ENCODE peak calls at places on chromosomes 5 and 9, in ten cellular contexts. K is coronary artery, U is NAMALWA, S is GM23338, E is IMR-90, V is ELF-1, A is right cardiac atrium, J is Peyer's patch, Y is Kasumi-1, Z is adrenal gland. D is an unnamed sample.
A peak's percentile ranks its signal among the peaks of the same experiment; 100 is the strongest.

GRCh38 chr9:137673871-137674270 is 55.1 kb downstream of the EHMT1 start:
- DNase-seq in A (no peak), J (no peak), Y (no peak), E (no peak), K (no peak), Z (no peak), U (no peak), V (peak; percentile 49), S (no peak), D (peak; percentile 65)

GRCh38 chr5:156474251-156474650 is 147.3 kb downstream of the SGCD start:
- DNase-seq in A (peak; percentile 87), K (no peak), Y (no peak), S (peak; percentile 19), V (no peak), J (no peak), E (peak; percentile 73), U (no peak), Z (no peak), D (peak; percentile 65)

GRCh38 chr9:91328186-91328585 is 33.5 kb downstream of the AUH start:
- DNase-seq in Y (no peak), E (peak; percentile 40), A (no peak), S (no peak), V (no peak), U (no peak), Z (no peak), J (no peak), K (no peak), D (no peak)

GRCh38 chr5:82334085-82334680 is 56.0 kb upstream of the RPS23 start:
- DNase-seq in V (no peak), E (no peak), J (no peak), A (no peak), Z (no peak), S (no peak), K (no peak), Y (no peak), U (no peak), D (no peak)

GRCh38 chr5:168585119-168585912 is 6.1 kb upstream of the PANK3 start:
- DNase-seq in U (no peak), S (no peak), V (no peak), A (no peak), J (no peak), E (no peak), Z (no peak), Y (no peak), K (no peak), D (peak; percentile 15)

GRCh38 chr9:129250786-129251185 is 72.7 kb upstream of the IER5L start:
- DNase-seq in Z (no peak), A (no peak), J (no peak), U (no peak), V (no peak), K (no peak), E (peak; percentile 52), Y (no peak), S (no peak), D (no peak)

GRCh38 chr5:5317976-5318375 is 104.5 kb upstream of the ICE1 start:
- DNase-seq in Y (no peak), U (no peak), V (peak; percentile 52), K (no peak), Z (no peak), S (no peak), E (no peak), J (no peak), A (no peak), D (no peak)

GRCh38 chr5:16726538-16726946 is 109.7 kb upstream of the RETREG1 start:
- DNase-seq in Y (peak; percentile 87), S (no peak), J (no peak), U (peak; percentile 59), K (no peak), E (peak; percentile 28), A (no peak), Z (no peak), V (no peak), D (no peak)

GRCh38 chr9:95901506-95901905 is 26.0 kb downstream of the ERCC6L2 start:
- DNase-seq in J (no peak), A (no peak), U (no peak), E (no peak), V (no peak), S (no peak), Y (no peak), K (no peak), Z (peak; percentile 18), D (no peak)

GRCh38 chr9:131020862-131021261 is 11.9 kb downstream of the LAMC3 start:
- DNase-seq in Z (no peak), V (no peak), K (no peak), J (no peak), A (no peak), Y (no peak), U (no peak), S (no peak), E (no peak), D (no peak)

GRCh38 chr5:141695627-141696180 is 13.7 kb upstream of the ARAP3 start:
- DNase-seq in Y (no peak), Z (no peak), E (no peak), V (no peak), A (peak; percentile 69), U (no peak), K (no peak), J (no peak), S (no peak), D (peak; percentile 44)

GRCh38 chr9:101727621-101728524 is 10.6 kb downstream of the GRIN3A start:
- DNase-seq in U (peak; percentile 52), S (peak; percentile 85), K (no peak), A (no peak), Z (no peak), E (peak; percentile 11), J (no peak), V (no peak), Y (peak; percentile 19), D (peak; percentile 47)